ENCODE peak calls at places on chromosomes 2 and 18, in seven cellular contexts. Z, K, P, X, R, F and O are unnamed samples.

GRCh38 chr18:48023334-48024008 is 93.0 kb upstream of the SMAD2 start:
- DNase-seq in P (no peak), R (peak), X (peak), K (peak), Z (peak), F (no peak), O (peak)

GRCh38 chr2:130776550-130776949 is 21.2 kb downstream of the AMER3 start:
- DNase-seq in F (no peak), K (no peak), P (no peak), R (no peak), X (no peak), Z (no peak), O (no peak)

GRCh38 chr2:149601141-149601796 is 13.7 kb upstream of the MMADHC start:
- DNase-seq in P (no peak), X (no peak), R (no peak), K (no peak), F (no peak), Z (no peak), O (no peak)

GRCh38 chr2:62270728-62271127 is 74.8 kb downstream of the B3GNT2 start:
- DNase-seq in P (no peak), Z (peak), K (no peak), F (no peak), R (peak), X (no peak), O (no peak)

GRCh38 chr2:82837588-82838304 is 1621.3 kb downstream of the SUCLG1 start:
- DNase-seq in R (no peak), Z (no peak), F (no peak), P (no peak), X (peak), K (no peak), O (no peak)

GRCh38 chr2:229922449-229923386 is at the start of gene FBXO36:
- DNase-seq in K (peak), R (peak), Z (peak), X (peak), P (no peak), F (no peak), O (peak)

GRCh38 chr2:99971326-99971965 is 170.9 kb downstream of the AFF3 start:
- DNase-seq in K (no peak), X (no peak), P (no peak), F (no peak), R (no peak), Z (no peak), O (no peak)

GRCh38 chr2:187497858-187498463 is 49.9 kb upstream of the CALCRL start:
- DNase-seq in F (no peak), P (no peak), K (no peak), X (peak), R (no peak), Z (no peak), O (no peak)

GRCh38 chr2:177155631-177156030 is 57.0 kb upstream of the HNRNPA3 start:
- DNase-seq in P (no peak), K (no peak), X (no peak), R (no peak), Z (no peak), F (no peak), O (no peak)

GRCh38 chr2:122481717-122482116 is 726.3 kb downstream of the TSN start:
- DNase-seq in K (no peak), X (no peak), Z (no peak), P (no peak), R (no peak), F (no peak), O (no peak)

GRCh38 chr2:230184727-230185578 is 34.8 kb downstream of the SP110 start:
- DNase-seq in K (no peak), X (no peak), P (no peak), F (no peak), R (no peak), Z (no peak), O (peak)

GRCh38 chr18:46418657-46419260 is 238.3 kb downstream of the LOXHD1 start:
- DNase-seq in Z (no peak), K (no peak), R (no peak), X (no peak), F (no peak), P (no peak), O (no peak)

GRCh38 chr2:197239434-197239833 is 71.1 kb downstream of the ANKRD44 start:
- DNase-seq in R (no peak), P (no peak), K (no peak), X (no peak), F (no peak), Z (no peak), O (no peak)

GRCh38 chr2:217978536-217979150 is 24.2 kb downstream of the TNS1 start:
- DNase-seq in R (no peak), X (no peak), F (no peak), P (no peak), K (no peak), Z (no peak), O (peak)

GRCh38 chr2:159052157-159052561 is 83.7 kb downstream of the TANC1 start:
- DNase-seq in K (no peak), X (no peak), P (no peak), Z (peak), F (no peak), R (no peak), O (no peak)

GRCh38 chr2:108534577-108535379 is 508 bp downstream of the LIMS1 start:
- DNase-seq in Z (no peak), X (no peak), P (no peak), R (peak), K (peak), F (no peak), O (peak)
- TF ChIP-seq JUND in Z (no peak), X (no peak), P (no peak), R (no peak), K (no peak), F (no peak), O (no peak)

GRCh38 chr2:37793004-37793403 is 121.6 kb upstream of the CDC42EP3 start:
- DNase-seq in Z (no peak), P (no peak), R (no peak), F (no peak), K (no peak), X (no peak), O (no peak)

GRCh38 chr2:37795938-37796337 is 124.5 kb upstream of the CDC42EP3 start:
- DNase-seq in X (no peak), P (no peak), F (no peak), R (no peak), K (no peak), Z (no peak), O (peak)

GRCh38 chr2:37795456-37795855 is 124.0 kb upstream of the CDC42EP3 start:
- DNase-seq in Z (no peak), K (no peak), P (no peak), F (no peak), X (no peak), R (no peak), O (no peak)

GRCh38 chr2:37796481-37796880 is 125.0 kb upstream of the CDC42EP3 start:
- DNase-seq in R (no peak), X (no peak), Z (no peak), F (no peak), P (no peak), K (no peak), O (no peak)

DNA sequence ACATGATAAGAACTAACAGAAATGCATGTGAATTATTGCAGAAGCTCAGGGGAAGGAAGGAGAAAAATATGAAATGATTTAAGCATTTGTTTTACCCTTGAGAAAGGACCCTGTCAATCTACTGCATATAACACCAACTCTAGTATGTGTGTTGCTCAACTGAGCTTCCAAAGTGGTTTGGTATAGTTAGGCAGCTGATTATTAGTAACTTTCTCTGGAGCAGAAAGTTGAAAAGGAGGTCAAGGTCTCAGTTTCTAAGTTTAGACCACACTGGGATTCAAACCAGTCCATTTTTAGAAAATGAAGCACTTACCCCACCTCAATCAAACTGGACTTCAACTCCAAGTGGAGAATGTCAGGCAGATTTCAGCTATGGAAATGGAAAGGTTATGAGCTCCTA is 123.3 kb upstream of the CDC42EP3 start:
- DNase-seq in R (no peak), P (no peak), Z (no peak), K (no peak), X (no peak), F (no peak), O (no peak)
- TF ChIP-seq JUND in R (no peak), P (no peak), Z (no peak), K (no peak), X (no peak), F (no peak), O (no peak)

GRCh38 chr2:84970266-84970955 is 550 bp upstream of the KCMF1 start:
- DNase-seq in K (no peak), X (no peak), R (peak), P (no peak), F (no peak), Z (peak), O (peak)
- TF ChIP-seq JUND in K (no peak), X (no peak), R (no peak), P (no peak), F (no peak), Z (no peak), O (no peak)

GRCh38 chr2:168849610-168850009 is 40.6 kb downstream of the SPC25 start:
- DNase-seq in F (no peak), P (peak), R (peak), Z (peak), X (no peak), K (peak), O (peak)
- TF ChIP-seq JUND in F (no peak), P (no peak), R (no peak), Z (no peak), X (no peak), K (no peak), O (no peak)

GRCh38 chr2:224919472-224920110 is 122.7 kb downstream of the DOCK10 start:
- DNase-seq in K (no peak), Z (no peak), P (no peak), X (no peak), R (no peak), F (no peak), O (no peak)
- TF ChIP-seq JUND in K (no peak), Z (no peak), P (no peak), X (no peak), R (no peak), F (no peak), O (no peak)

DNA sequence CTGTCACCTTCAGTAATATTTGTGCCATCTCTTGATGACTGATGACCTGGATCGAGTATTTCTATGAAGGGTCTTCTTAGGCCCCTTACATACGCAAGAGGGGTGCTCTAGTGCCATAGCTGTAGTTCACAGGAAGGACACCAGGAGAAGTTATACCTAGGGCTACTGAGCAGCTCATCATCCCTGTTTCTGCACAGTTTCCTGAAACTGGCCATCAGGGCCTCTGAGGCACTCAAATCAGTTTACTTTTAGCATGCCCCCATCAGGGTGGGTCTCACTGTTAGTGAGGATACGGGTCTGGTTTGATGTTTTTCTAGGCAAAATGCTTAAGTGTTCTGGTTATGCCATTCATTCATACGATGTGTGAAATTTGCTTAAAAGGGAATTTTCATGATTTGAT is 20.0 kb upstream of the FBLN7 start:
- DNase-seq in K (peak), R (no peak), X (no peak), Z (no peak), F (no peak), P (no peak), O (no peak)
- TF ChIP-seq JUND in K (no peak), R (no peak), X (no peak), Z (no peak), F (no peak), P (no peak), O (no peak)

GRCh38 chr2:154338359-154338967 is 360.0 kb upstream of the KCNJ3 start:
- DNase-seq in Z (no peak), X (no peak), P (no peak), K (no peak), F (no peak), R (no peak), O (no peak)
- TF ChIP-seq JUND in Z (no peak), X (no peak), P (no peak), K (no peak), F (no peak), R (no peak), O (no peak)

GRCh38 chr2:85287721-85288120 is 40.1 kb downstream of the TGOLN2 start:
- DNase-seq in X (no peak), R (no peak), F (no peak), K (no peak), Z (no peak), P (no peak), O (no peak)

GRCh38 chr2:85286913-85287312 is 40.9 kb downstream of the TGOLN2 start:
- DNase-seq in X (no peak), R (no peak), P (no peak), K (no peak), F (no peak), Z (no peak), O (no peak)

GRCh38 chr2:85288244-85288725 is 39.5 kb downstream of the TGOLN2 start:
- DNase-seq in Z (no peak), P (no peak), X (peak), F (no peak), K (no peak), R (no peak), O (no peak)

GRCh38 chr2:85291425-85292023 is 36.3 kb downstream of the TGOLN2 start:
- DNase-seq in X (no peak), F (no peak), K (no peak), P (no peak), R (no peak), Z (no peak), O (no peak)
- TF ChIP-seq JUND in X (no peak), F (no peak), K (no peak), P (no peak), R (no peak), Z (no peak), O (no peak)